ENCODE peak calls at places on chromosomes 7 and 10, in four cellular contexts. One of them, this sample, is unnamed.

GRCh38 chr10:101785801-101786200 is 2.6 kb upstream of the NPM3 start:
- DNase-seq in H1: no peak
- DNase-seq in SK-N-SH: no peak
- DNase-seq in K562: no peak
- DNase-seq in this sample: no peak

GRCh38 chr7:21305455-21306235 is 122.2 kb upstream of the SP4 start:
- DNase-seq in H1: no peak
- DNase-seq in SK-N-SH: no peak
- DNase-seq in K562: no peak
- DNase-seq in this sample: no peak

GRCh38 chr7:149292101-149292823 is 30.3 kb downstream of the ZNF783 start:
- DNase-seq in H1: no peak
- DNase-seq in SK-N-SH: peak
- DNase-seq in K562: no peak
- DNase-seq in this sample: peak

GRCh38 chr10:69842932-69843331 is 41.2 kb downstream of the COL13A1 start:
- DNase-seq in H1: no peak
- DNase-seq in SK-N-SH: no peak
- DNase-seq in K562: no peak
- DNase-seq in this sample: no peak

GRCh38 chr7:71746004-71746403 is 614.1 kb downstream of the GALNT17 start:
- DNase-seq in H1: no peak
- DNase-seq in SK-N-SH: no peak
- DNase-seq in K562: no peak
- DNase-seq in this sample: no peak

GRCh38 chr7:2959343-2959680 is 84.4 kb downstream of the CARD11 start:
- DNase-seq in H1: no peak
- DNase-seq in SK-N-SH: no peak
- DNase-seq in K562: no peak
- DNase-seq in this sample: peak

GRCh38 chr10:52353960-52354394 is 39.9 kb downstream of the DKK1 start:
- DNase-seq in H1: no peak
- DNase-seq in SK-N-SH: no peak
- DNase-seq in K562: no peak
- DNase-seq in this sample: no peak

GRCh38 chr10:35352508-35352907 is 16.2 kb downstream of the CCNY start:
- DNase-seq in H1: no peak
- DNase-seq in SK-N-SH: no peak
- DNase-seq in K562: no peak
- DNase-seq in this sample: no peak

GRCh38 chr10:14302035-14302434 is 28.7 kb downstream of the FRMD4A start:
- DNase-seq in H1: no peak
- DNase-seq in SK-N-SH: no peak
- DNase-seq in K562: peak
- DNase-seq in this sample: no peak

GRCh38 chr7:43108255-43109011 is 4.0 kb upstream of the HECW1 start:
- DNase-seq in H1: no peak
- DNase-seq in SK-N-SH: peak
- DNase-seq in K562: peak
- DNase-seq in this sample: peak
- TF ChIP-seq TEAD4 in H1: peak
- TF ChIP-seq TEAD4 in SK-N-SH: no peak
- TF ChIP-seq TEAD4 in K562: no peak
- TF ChIP-seq TEAD4 in this sample: no peak

GRCh38 chr7:137597856-137598255 is 248.9 kb downstream of the DGKI start:
- DNase-seq in H1: no peak
- DNase-seq in SK-N-SH: no peak
- DNase-seq in K562: no peak
- DNase-seq in this sample: no peak

GRCh38 chr7:137590071-137590470 is 246.5 kb upstream of the PTN start:
- DNase-seq in H1: no peak
- DNase-seq in SK-N-SH: no peak
- DNase-seq in K562: no peak
- DNase-seq in this sample: no peak

GRCh38 chr7:137590686-137591255 is 247.2 kb upstream of the PTN start:
- DNase-seq in H1: no peak
- DNase-seq in SK-N-SH: no peak
- DNase-seq in K562: no peak
- DNase-seq in this sample: no peak

GRCh38 chr7:137591444-137591843 is 247.9 kb upstream of the PTN start:
- DNase-seq in H1: no peak
- DNase-seq in SK-N-SH: no peak
- DNase-seq in K562: peak
- DNase-seq in this sample: no peak

DNA sequence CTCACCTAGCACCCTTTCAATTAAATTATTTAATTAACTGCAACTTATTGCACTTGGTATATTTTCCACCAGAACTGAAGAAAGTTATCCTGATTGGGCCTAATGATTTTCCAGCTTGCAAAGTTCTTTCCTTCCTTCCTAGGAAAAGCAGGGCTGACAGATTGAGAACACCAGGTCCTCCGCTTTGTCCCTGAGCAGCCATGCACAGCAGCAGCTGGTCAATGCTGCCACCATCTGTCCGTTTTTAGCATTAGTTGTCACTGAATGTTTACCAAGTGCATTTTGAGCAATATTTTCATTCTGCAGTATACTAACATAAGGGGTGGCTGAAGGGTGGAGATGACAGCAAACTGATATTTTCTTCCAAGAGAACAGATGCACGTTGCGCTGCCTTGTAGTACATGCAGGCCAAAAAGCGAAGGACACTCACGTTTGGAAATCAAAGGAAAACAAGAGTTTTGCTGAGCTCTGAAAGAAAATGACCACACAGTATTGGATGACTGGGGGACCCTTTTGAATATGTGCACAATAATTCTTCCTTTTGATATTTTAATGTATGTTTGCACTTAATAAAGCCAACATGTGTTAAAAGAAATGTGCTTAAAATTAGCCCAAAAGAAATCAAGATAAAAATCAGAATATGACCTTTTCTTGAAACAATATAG is 248.8 kb upstream of the PTN start:
- DNase-seq in H1: peak
- DNase-seq in SK-N-SH: peak
- DNase-seq in K562: peak
- DNase-seq in this sample: peak
- TF ChIP-seq MAX in H1: no peak
- TF ChIP-seq MAX in SK-N-SH: no peak
- TF ChIP-seq MAX in K562: no peak
- TF ChIP-seq MAX in this sample: no peak

GRCh38 chr10:120995768-120996167 is 144.6 kb downstream of the WDR11 start:
- DNase-seq in H1: no peak
- DNase-seq in SK-N-SH: no peak
- DNase-seq in K562: no peak
- DNase-seq in this sample: no peak
- TF ChIP-seq TEAD4 in H1: no peak
- TF ChIP-seq TEAD4 in SK-N-SH: no peak
- TF ChIP-seq TEAD4 in K562: no peak
- TF ChIP-seq TEAD4 in this sample: no peak

GRCh38 chr7:22630069-22630468 is 96.9 kb upstream of the IL6 start:
- DNase-seq in H1: no peak
- DNase-seq in SK-N-SH: no peak
- DNase-seq in K562: no peak
- DNase-seq in this sample: peak

GRCh38 chr7:22631730-22632129 is 95.3 kb upstream of the IL6 start:
- DNase-seq in H1: no peak
- DNase-seq in SK-N-SH: no peak
- DNase-seq in K562: no peak
- DNase-seq in this sample: no peak

GRCh38 chr7:22633286-22633953 is 93.6 kb upstream of the IL6 start:
- DNase-seq in H1: no peak
- DNase-seq in SK-N-SH: no peak
- DNase-seq in K562: no peak
- DNase-seq in this sample: no peak

GRCh38 chr7:22633954-22634474 is 93.0 kb upstream of the IL6 start:
- DNase-seq in H1: no peak
- DNase-seq in SK-N-SH: no peak
- DNase-seq in K562: no peak
- DNase-seq in this sample: no peak

GRCh38 chr7:22632674-22633073 is 94.3 kb upstream of the IL6 start:
- DNase-seq in H1: no peak
- DNase-seq in SK-N-SH: no peak
- DNase-seq in K562: no peak
- DNase-seq in this sample: no peak
- TF ChIP-seq MAX in H1: no peak
- TF ChIP-seq MAX in SK-N-SH: no peak
- TF ChIP-seq MAX in K562: no peak
- TF ChIP-seq MAX in this sample: no peak

DNA sequence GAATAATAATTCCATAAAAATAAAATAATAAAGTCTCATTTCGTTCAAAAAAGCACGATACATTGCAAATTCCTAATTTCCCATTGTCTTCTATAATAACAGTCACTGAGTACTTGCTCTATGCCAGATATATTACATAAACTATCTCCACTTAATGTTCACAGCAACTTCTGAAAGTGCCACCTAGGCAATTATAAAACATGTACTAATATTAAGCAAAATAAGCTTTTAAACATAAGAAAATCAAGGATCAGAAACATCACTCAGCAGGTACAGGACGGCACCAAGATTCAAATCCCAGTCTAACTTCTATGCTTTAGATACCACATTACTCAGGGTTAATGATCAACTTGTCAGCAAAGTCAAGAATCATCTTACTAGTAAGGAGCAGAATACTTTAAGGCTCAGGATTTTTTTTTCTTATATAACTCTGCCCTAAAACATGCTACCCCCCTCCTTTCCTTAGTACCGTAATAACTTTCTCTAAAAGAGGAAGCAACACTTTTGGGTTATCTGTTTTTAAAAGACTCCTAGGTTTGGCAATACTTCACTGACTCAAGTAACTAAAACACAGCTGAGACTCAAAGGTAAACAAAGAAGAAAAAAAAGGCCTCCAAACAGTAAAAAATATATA is 51.3 kb downstream of the USP6NL start:
- DNase-seq in H1: no peak
- DNase-seq in SK-N-SH: no peak
- DNase-seq in K562: no peak
- DNase-seq in this sample: no peak
- TF ChIP-seq TEAD4 in H1: no peak
- TF ChIP-seq TEAD4 in SK-N-SH: no peak
- TF ChIP-seq TEAD4 in K562: no peak
- TF ChIP-seq TEAD4 in this sample: no peak

GRCh38 chr10:5895365-5895764 is 5.3 kb downstream of the FBH1 start:
- DNase-seq in H1: no peak
- DNase-seq in SK-N-SH: no peak
- DNase-seq in K562: no peak
- DNase-seq in this sample: no peak

GRCh38 chr10:5897504-5897903 is 7.5 kb downstream of the FBH1 start:
- DNase-seq in H1: no peak
- DNase-seq in SK-N-SH: no peak
- DNase-seq in K562: peak
- DNase-seq in this sample: no peak

GRCh38 chr10:5896765-5897340 is 6.8 kb downstream of the FBH1 start:
- DNase-seq in H1: no peak
- DNase-seq in SK-N-SH: no peak
- DNase-seq in K562: peak
- DNase-seq in this sample: no peak

GRCh38 chr10:5895804-5896203 is 5.8 kb downstream of the FBH1 start:
- DNase-seq in H1: no peak
- DNase-seq in SK-N-SH: no peak
- DNase-seq in K562: no peak
- DNase-seq in this sample: no peak

DNA sequence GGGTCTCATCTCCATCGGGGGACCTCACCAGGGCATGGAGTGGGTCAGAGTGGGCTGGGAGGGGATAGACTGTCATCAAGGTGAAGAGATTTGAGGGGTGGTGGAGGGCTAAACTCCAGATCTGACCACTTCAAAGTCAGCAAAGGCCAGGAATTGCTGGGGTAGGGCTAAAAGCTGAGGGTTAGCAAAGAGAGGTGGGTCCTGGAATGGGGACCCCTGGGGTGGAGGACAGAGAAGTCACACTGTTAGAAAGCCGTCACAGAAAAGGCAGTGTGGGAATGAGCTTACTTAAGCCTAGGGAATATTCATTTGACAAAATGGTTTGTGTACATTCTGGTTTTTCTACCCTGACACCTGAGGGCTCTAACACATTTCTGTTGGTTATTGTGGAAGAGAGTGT is 6.2 kb downstream of the FBH1 start:
- DNase-seq in H1: no peak
- DNase-seq in SK-N-SH: no peak
- DNase-seq in K562: peak
- DNase-seq in this sample: no peak
- TF ChIP-seq MAX in H1: no peak
- TF ChIP-seq MAX in SK-N-SH: no peak
- TF ChIP-seq MAX in K562: no peak
- TF ChIP-seq MAX in this sample: no peak

This sample was measured in WTC11.